ENCODE peak calls at places on chromosomes 11 and 22, in four cellular contexts. X, Z, J and F are unnamed samples.

GRCh38 chr22:38347944-38348750 is 30.9 kb upstream of the CSNK1E start:
- DNase-seq in X (no peak), Z (no peak), J (no peak), F (no peak)

GRCh38 chr11:78310500-78310909 is 107.1 kb downstream of the GAB2 start:
- DNase-seq in X (peak; percentile 81), Z (no peak), J (peak; percentile 78), F (peak; percentile 75)

GRCh38 chr11:123518496-123519054 is 88.5 kb downstream of the GRAMD1B start:
- DNase-seq in X (no peak), Z (no peak), J (no peak), F (no peak)

GRCh38 chr11:27926981-27927481 is 180.9 kb downstream of the KIF18A start:
- DNase-seq in X (no peak), Z (no peak), J (no peak), F (no peak)

GRCh38 chr11:110584150-110584549 is 128.1 kb downstream of the ARHGAP20 start:
- DNase-seq in X (no peak), Z (no peak), J (no peak), F (no peak)

GRCh38 chr11:68282141-68282860 is 10.5 kb upstream of the C11orf24 start:
- DNase-seq in X (no peak), Z (no peak), J (no peak), F (no peak)

GRCh38 chr11:50071584-50072225 is 39.0 kb downstream of the OR4C45 start:
- DNase-seq in X (no peak), Z (no peak), J (no peak), F (no peak)

GRCh38 chr22:27487600-27488450 is 313.7 kb downstream of the MN1 start:
- DNase-seq in X (no peak), Z (no peak), J (no peak), F (no peak)

GRCh38 chr11:1755344-1756023 is 5.1 kb upstream of the IFITM10 start:
- DNase-seq in X (peak; percentile 79), Z (no peak), J (peak; percentile 66), F (no peak)

GRCh38 chr11:3043315-3043871 is 13.8 kb downstream of the CARS1 start:
- DNase-seq in X (peak; percentile 80), Z (no peak), J (peak; percentile 51), F (peak; percentile 88)

GRCh38 chr11:118530180-118530682 is 761 bp upstream of the TMEM25 start:
- DNase-seq in X (no peak), Z (no peak), J (no peak), F (no peak)

GRCh38 chr22:40247976-40248375 is 70.3 kb downstream of the TNRC6B start:
- DNase-seq in X (no peak), Z (peak; percentile 52), J (no peak), F (no peak)

GRCh38 chr11:20355221-20356219 is 8.0 kb upstream of the HTATIP2 start:
- DNase-seq in X (no peak), Z (peak; percentile 12), J (no peak), F (no peak)

GRCh38 chr11:86673872-86674750 is 1.7 kb upstream of the ME3 start:
- DNase-seq in X (no peak), Z (no peak), J (no peak), F (no peak)

GRCh38 chr11:65532388-65533064 is 7.6 kb downstream of the SCYL1 start:
- DNase-seq in X (no peak), Z (no peak), J (no peak), F (no peak)

GRCh38 chr11:79694368-79694767 is 253.5 kb upstream of the TENM4 start:
- DNase-seq in X (no peak), Z (no peak), J (no peak), F (no peak)

GRCh38 chr11:88353386-88353785 is 15.8 kb upstream of the CTSC start:
- DNase-seq in X (no peak), Z (no peak), J (no peak), F (no peak)

GRCh38 chr11:3126207-3126865 is 38.8 kb downstream of the OSBPL5 start:
- DNase-seq in X (peak; percentile 49), Z (no peak), J (peak; percentile 50), F (peak; percentile 68)

GRCh38 chr11:65394125-65394536 is 7.7 kb downstream of the FRMD8 start:
- DNase-seq in X (no peak), Z (no peak), J (no peak), F (no peak)

GRCh38 chr11:71370895-71371673 is 77.1 kb downstream of the DHCR7 start:
- DNase-seq in X (no peak), Z (no peak), J (no peak), F (no peak)

GRCh38 chr11:12599408-12600143 is 74.6 kb upstream of the TEAD1 start:
- DNase-seq in X (peak; percentile 33), Z (peak; percentile 2), J (peak; percentile 22), F (peak; percentile 70)

GRCh38 chr22:37802310-37803194 is 5.2 kb upstream of the GCAT start:
- DNase-seq in X (peak; percentile 70), Z (no peak), J (peak; percentile 73), F (peak; percentile 55)

GRCh38 chr22:49297871-49298721 is 529.6 kb downstream of the BRD1 start:
- DNase-seq in X (no peak), Z (no peak), J (peak; percentile 13), F (peak; percentile 52)

GRCh38 chr22:37675930-37676571 is 615 bp downstream of the LGALS1 start:
- DNase-seq in X (peak; percentile 68), Z (peak; percentile 35), J (peak; percentile 73), F (peak; percentile 41)

GRCh38 chr11:19093976-19094375 is 23.0 kb upstream of the ZDHHC13 start:
- DNase-seq in X (no peak), Z (no peak), J (no peak), F (no peak)

GRCh38 chr11:1770528-1770927 is 6.8 kb upstream of the CTSD start:
- DNase-seq in X (no peak), Z (no peak), J (peak; percentile 16), F (no peak)

GRCh38 chr11:124518900-124519541 is 24.4 kb downstream of the OR8B12 start:
- DNase-seq in X (no peak), Z (no peak), J (no peak), F (no peak)

GRCh38 chr11:88384004-88384677 is 46.6 kb upstream of the CTSC start:
- DNase-seq in X (no peak), Z (no peak), J (no peak), F (no peak)

GRCh38 chr22:44464000-44464399 is 34.0 kb downstream of the RTL6 start:
- DNase-seq in X (no peak), Z (no peak), J (no peak), F (no peak)

GRCh38 chr11:45229401-45229800 is 56.7 kb downstream of the SYT13 start:
- DNase-seq in X (no peak), Z (no peak), J (no peak), F (no peak)

GRCh38 chr11:2464451-2465165 is 19.8 kb downstream of the KCNQ1 start:
- DNase-seq in X (no peak), Z (no peak), J (no peak), F (no peak)

GRCh38 chr22:46008836-46009596 is 32.1 kb upstream of the WNT7B start:
- DNase-seq in X (peak; percentile 9), Z (no peak), J (no peak), F (peak; percentile 61)

GRCh38 chr22:46008291-46008690 is 31.3 kb upstream of the WNT7B start:
- DNase-seq in X (peak; percentile 25), Z (no peak), J (no peak), F (no peak)

GRCh38 chr22:46007003-46007847 is 30.3 kb upstream of the WNT7B start:
- DNase-seq in X (peak; percentile 63), Z (no peak), J (peak; percentile 76), F (peak; percentile 68)

GRCh38 chr22:46006379-46007002 is 29.5 kb upstream of the WNT7B start:
- DNase-seq in X (peak; percentile 95), Z (peak; percentile 85), J (peak; percentile 94), F (peak; percentile 96)

DNA sequence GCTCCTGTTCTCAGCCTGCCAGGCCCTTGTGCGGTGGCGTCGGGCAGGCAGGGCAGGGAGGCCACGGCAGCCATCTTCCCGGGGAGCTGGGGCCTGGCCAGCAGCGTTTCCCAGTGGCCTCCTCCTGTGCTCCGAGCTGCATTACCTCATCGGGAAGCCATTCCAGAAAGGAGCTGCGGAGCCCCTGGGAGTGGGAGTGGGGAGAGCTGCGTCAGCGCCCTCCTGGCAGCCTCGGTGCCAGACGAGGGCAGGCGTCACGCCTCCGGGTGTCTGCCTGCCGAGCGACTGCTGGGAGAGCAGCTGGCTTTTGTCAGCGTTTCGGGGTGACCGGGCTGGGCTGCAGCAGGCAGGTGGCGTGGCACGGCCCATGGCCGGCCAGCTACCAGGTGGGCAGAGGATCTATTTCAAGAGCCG is 30.9 kb upstream of the WNT7B start:
- DNase-seq in X (peak; percentile 86), Z (no peak), J (peak; percentile 90), F (peak; percentile 96)
- H3K4me1 ChIP-seq in X (peaks cover 70% of the 10 kb centered on the region), Z (peaks cover 8% of the 10 kb centered on the region), J (peaks cover 3% of the 10 kb centered on the region), F (peaks cover 35% of the 10 kb centered on the region)

DNA sequence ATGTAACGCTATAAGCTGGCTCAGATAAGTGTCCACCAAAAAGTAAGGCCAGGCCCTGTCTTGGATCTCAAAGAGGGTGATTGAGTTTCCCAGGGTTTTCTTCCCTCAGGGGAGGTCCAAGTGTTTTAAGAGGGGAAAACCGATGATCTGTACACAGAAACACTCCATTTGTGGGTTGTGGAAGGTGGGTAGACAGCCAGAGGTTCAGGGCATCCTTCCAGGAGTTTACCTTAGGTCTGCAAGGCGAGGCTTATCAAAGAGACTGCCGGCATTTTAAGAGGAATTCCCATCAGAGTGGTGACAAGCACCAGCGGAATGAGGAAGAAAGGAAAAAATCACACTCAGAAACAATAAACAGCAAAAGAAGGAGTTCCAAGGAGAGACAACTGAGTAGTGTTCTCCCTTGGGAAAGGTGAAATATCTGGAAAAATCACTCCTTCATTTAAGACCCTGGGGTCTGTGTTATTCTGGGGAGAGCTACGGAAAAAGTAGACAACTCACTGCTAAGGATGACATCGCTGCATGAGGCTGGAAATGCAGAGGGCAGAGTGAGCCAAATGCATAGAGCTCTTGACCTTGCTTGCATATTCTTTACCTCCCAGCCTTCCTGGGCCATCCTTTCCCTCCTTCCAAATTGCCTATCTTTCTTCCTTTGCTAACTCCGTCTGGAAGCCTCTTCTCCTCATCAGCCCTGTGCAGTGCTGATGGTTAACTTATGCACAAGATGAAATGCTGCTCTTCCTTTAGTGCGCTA is 22.1 kb upstream of the MMP7 start:
- DNase-seq in X (no peak), Z (no peak), J (no peak), F (no peak)
- H3K4me3 ChIP-seq in X (no peak overlapping the region), Z (no peak overlapping the region), J (no peak overlapping the region), F (no peak overlapping the region)

DNA sequence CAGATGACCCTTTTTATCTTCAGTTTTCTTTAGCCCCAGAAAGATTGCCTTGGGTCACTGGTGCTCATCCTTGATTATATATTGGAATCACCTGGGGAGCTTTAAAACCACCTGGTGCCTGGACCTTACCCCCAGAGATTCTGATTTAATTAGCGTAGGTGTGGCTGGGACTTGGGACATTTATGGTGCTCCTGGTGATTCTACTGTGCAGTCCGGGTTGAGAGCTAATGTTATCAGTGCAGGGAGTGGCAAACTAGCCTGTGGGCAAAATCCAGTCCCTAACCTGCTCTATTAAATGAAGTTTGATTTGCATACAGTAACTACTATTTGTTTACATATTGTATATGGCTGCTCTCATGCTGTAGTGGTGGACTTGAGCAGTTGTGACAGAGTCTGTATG is 134.0 kb upstream of the SORL1-AS1 start:
- DNase-seq in X (no peak), Z (no peak), J (no peak), F (no peak)
- H3K4me1 ChIP-seq in X (no peaks in the 10 kb centered on the region), Z (peaks cover 15% of the 10 kb centered on the region), J (no peaks in the 10 kb centered on the region), F (no peaks in the 10 kb centered on the region)

GRCh38 chr11:129225190-129225589 is 33.1 kb upstream of the ARHGAP32 start:
- DNase-seq in X (no peak), Z (no peak), J (no peak), F (no peak)

GRCh38 chr11:129224538-129224937 is 32.4 kb upstream of the ARHGAP32 start:
- DNase-seq in X (no peak), Z (no peak), J (no peak), F (no peak)

GRCh38 chr11:129222158-129222557 is 30.0 kb upstream of the ARHGAP32 start:
- DNase-seq in X (no peak), Z (no peak), J (no peak), F (no peak)

GRCh38 chr11:129223701-129224149 is 31.6 kb upstream of the ARHGAP32 start:
- DNase-seq in X (no peak), Z (no peak), J (no peak), F (no peak)

GRCh38 chr11:129223260-129223659 is 31.1 kb upstream of the ARHGAP32 start:
- DNase-seq in X (no peak), Z (no peak), J (no peak), F (no peak)
- H3K4me3 ChIP-seq in X (no peak overlapping the region), Z (no peak overlapping the region), J (no peak overlapping the region), F (no peak overlapping the region)